ENCODE peak calls at places on chromosomes 13 and 19, in nine cellular contexts. U is T-cell; G is pancreas; Z is Right ventricle myocardium superior; F is right lobe of liver; S is aorta; A is GM12878; H is A549; L is naive thymus-derived CD8-positive, alpha-beta T cell. N is an unnamed sample.

GRCh38 chr13:50320297-50320862 is 305.1 kb downstream of the KCNRG start:
- ATAC-seq in A (no peak), G (peak), U (no peak), F (peak), S (no peak), H (peak), L (no peak), Z (no peak), N (no peak)

GRCh38 chr13:89375839-89376238 is 1704.7 kb downstream of the SLITRK5 start:
- ATAC-seq in S (no peak), G (no peak), F (no peak), A (no peak), L (no peak), U (no peak), Z (no peak), H (no peak), N (no peak)

GRCh38 chr19:49856574-49857021 is 5.6 kb downstream of the PTOV1 start:
- ATAC-seq in S (no peak), H (peak), L (no peak), F (no peak), Z (no peak), U (no peak), G (no peak), A (no peak), N (no peak)

GRCh38 chr13:37412271-37412683 is 186.3 kb downstream of the POSTN start:
- ATAC-seq in F (no peak), H (no peak), U (no peak), A (no peak), Z (no peak), S (no peak), L (no peak), G (no peak), N (no peak)

GRCh38 chr13:110836600-110836903 is 78.3 kb downstream of the ANKRD10 start:
- ATAC-seq in Z (no peak), F (peak), U (no peak), S (no peak), A (no peak), H (no peak), L (no peak), G (no peak), N (no peak)

GRCh38 chr13:26895081-26895807 is 134.7 kb upstream of the GPR12 start:
- ATAC-seq in L (no peak), A (no peak), U (no peak), S (no peak), G (no peak), F (no peak), Z (no peak), H (no peak), N (no peak)

GRCh38 chr19:17655751-17656480 is 32.2 kb downstream of the UNC13A start:
- ATAC-seq in A (no peak), F (no peak), S (no peak), L (no peak), Z (no peak), U (no peak), G (no peak), H (no peak), N (no peak)

GRCh38 chr19:46624958-46625661 is at the start of gene PTGIR:
- ATAC-seq in L (no peak), S (peak), U (peak), F (peak), A (peak), H (peak), G (no peak), Z (peak), N (peak)

GRCh38 chr19:16005925-16006324 is 57.1 kb downstream of the OR10H4 start:
- ATAC-seq in U (no peak), H (no peak), L (no peak), Z (no peak), S (no peak), G (no peak), A (no peak), F (no peak), N (no peak)

GRCh38 chr13:57063007-57063406 is 77.7 kb upstream of the PRR20A start:
- ATAC-seq in S (no peak), F (peak), U (no peak), Z (no peak), H (no peak), G (no peak), A (no peak), L (no peak), N (peak)

GRCh38 chr19:31378404-31378803 is 29.2 kb upstream of the TSHZ3 start:
- ATAC-seq in A (no peak), U (no peak), Z (peak), L (no peak), H (peak), S (peak), F (no peak), G (no peak), N (no peak)

GRCh38 chr13:21884965-21885567 is 214.2 kb downstream of the FGF9 start:
- ATAC-seq in A (no peak), L (no peak), Z (no peak), H (no peak), S (no peak), G (no peak), F (no peak), U (no peak), N (no peak)

GRCh38 chr19:17409990-17410389 is 4.6 kb upstream of the BST2 start:
- ATAC-seq in U (no peak), A (no peak), H (no peak), F (no peak), S (no peak), Z (no peak), L (no peak), G (no peak), N (no peak)

GRCh38 chr19:16025108-16026101 is 50.9 kb upstream of the TPM4 start:
- ATAC-seq in U (no peak), L (no peak), S (peak), H (peak), A (peak), G (no peak), Z (no peak), F (peak), N (peak)

GRCh38 chr19:2302319-2303208 is 5.4 kb downstream of the LINGO3 start:
- ATAC-seq in A (peak), G (no peak), S (peak), Z (peak), L (peak), U (peak), H (no peak), F (peak), N (peak)

GRCh38 chr13:20049558-20050473 is 91.3 kb downstream of the ZMYM2 start:
- ATAC-seq in L (no peak), U (peak), S (no peak), G (no peak), Z (no peak), A (peak), F (no peak), H (no peak), N (no peak)

GRCh38 chr19:41960973-41961372 is 1.9 kb upstream of the RABAC1 start:
- ATAC-seq in L (no peak), Z (no peak), F (no peak), A (no peak), U (no peak), H (no peak), S (no peak), G (no peak), N (no peak)

GRCh38 chr13:79044415-79044814 is 361.6 kb downstream of the RBM26 start:
- ATAC-seq in F (no peak), A (no peak), U (no peak), H (no peak), S (no peak), Z (no peak), L (no peak), G (no peak), N (no peak)

GRCh38 chr19:34383599-34383998 is 18.6 kb downstream of the GPI start:
- ATAC-seq in U (no peak), A (no peak), Z (no peak), G (no peak), H (no peak), S (no peak), L (no peak), F (no peak), N (no peak)

GRCh38 chr19:46618670-46619231 is 6.1 kb downstream of the PTGIR start:
- ATAC-seq in S (no peak), H (no peak), L (peak), U (peak), G (peak), Z (peak), F (no peak), A (peak), N (peak)

GRCh38 chr13:44350775-44351504 is 22.7 kb upstream of the SERP2 start:
- ATAC-seq in L (no peak), G (no peak), F (peak), U (peak), Z (no peak), H (no peak), S (no peak), A (no peak), N (no peak)

GRCh38 chr19:57351867-57352266 is 796 bp downstream of the ZNF304 start:
- ATAC-seq in A (peak), Z (peak), F (no peak), S (no peak), U (no peak), G (no peak), H (no peak), L (no peak), N (no peak)

GRCh38 chr19:30150626-30151025 is 208.6 kb downstream of the URI1 start:
- ATAC-seq in S (no peak), F (no peak), G (no peak), L (no peak), Z (no peak), H (no peak), U (no peak), A (no peak), N (no peak)

GRCh38 chr13:39577833-39578232 is 25.2 kb downstream of the LHFPL6 start:
- ATAC-seq in S (no peak), G (no peak), U (no peak), Z (peak), F (no peak), H (no peak), L (no peak), A (no peak), N (no peak)

GRCh38 chr13:84097148-84097547 is 214.9 kb upstream of the SLITRK1 start:
- ATAC-seq in Z (no peak), S (no peak), H (no peak), A (no peak), L (no peak), F (no peak), U (no peak), G (no peak), N (no peak)

GRCh38 chr13:82206241-82206640 is 1676.0 kb downstream of the SLITRK1 start:
- ATAC-seq in S (peak), Z (no peak), U (no peak), A (no peak), G (no peak), H (no peak), F (no peak), L (no peak), N (peak)

GRCh38 chr19:17686592-17687042 is 1.5 kb downstream of the UNC13A start:
- ATAC-seq in L (no peak), Z (no peak), H (peak), A (no peak), S (no peak), G (no peak), U (no peak), F (peak), N (no peak)

GRCh38 chr13:97321616-97322321 is 99.6 kb downstream of the MBNL2 start:
- ATAC-seq in S (peak), G (no peak), U (no peak), H (no peak), F (peak), A (no peak), Z (peak), L (no peak), N (no peak)

GRCh38 chr19:16594131-16594586 is 21.9 kb upstream of the SLC35E1 start:
- ATAC-seq in A (peak), G (no peak), L (peak), S (no peak), H (no peak), F (peak), U (peak), Z (peak), N (peak)

GRCh38 chr13:25478186-25478585 is 106.4 kb downstream of the ATP8A2 start:
- ATAC-seq in S (no peak), A (no peak), H (peak), Z (no peak), U (no peak), G (no peak), F (no peak), L (no peak), N (no peak)

GRCh38 chr19:33299061-33299665 is 3.2 kb downstream of the CEBPA start:
- ATAC-seq in H (no peak), U (no peak), S (no peak), G (no peak), Z (no peak), F (no peak), L (no peak), A (no peak), N (no peak)

GRCh38 chr13:110581489-110582185 is 20.1 kb upstream of the RAB20 start:
- ATAC-seq in U (no peak), Z (no peak), A (no peak), F (no peak), H (no peak), S (no peak), G (no peak), L (no peak), N (no peak)

GRCh38 chr13:29465741-29466293 is 129.7 kb downstream of the SLC7A1 start:
- ATAC-seq in F (no peak), U (no peak), Z (peak), L (no peak), H (no peak), A (no peak), G (no peak), S (no peak), N (no peak)

GRCh38 chr19:31255863-31256600 is 93.2 kb downstream of the TSHZ3 start:
- ATAC-seq in Z (no peak), A (no peak), H (no peak), G (no peak), F (no peak), S (no peak), L (no peak), U (no peak), N (no peak)

N was measured in stimulated activated memory B cell treated with anti-CD40 and anti-IgM and Interleukin-4, amounts not matched to agents 10 μg/mL and 1 μg/mL and 100 μg/mL, for 72 hours.